ENCODE peak calls at places on chromosomes 7 and 10, in four cellular contexts. J, G, S and F are unnamed samples.

GRCh38 chr7:82841828-82842227 is 320.9 kb downstream of the PCLO start:
- DNase-seq in J (no peak), G (no peak), S (no peak), F (no peak)

GRCh38 chr10:131641231-131641630 is 259.6 kb upstream of the PPP2R2D start:
- DNase-seq in J (no peak), G (no peak), S (no peak), F (peak)

GRCh38 chr7:102103027-102103372 is 183.7 kb upstream of the SH2B2 start:
- DNase-seq in J (no peak), G (no peak), S (no peak), F (no peak)

GRCh38 chr10:97498841-97499560 is at the start of gene UBTD1:
- DNase-seq in J (peak), G (peak), S (peak), F (peak)

GRCh38 chr10:9302142-9302746 is 1247.8 kb downstream of the GATA3 start:
- DNase-seq in J (peak), G (peak), S (peak), F (peak)

GRCh38 chr7:48109848-48110663 is 21.0 kb downstream of the UPP1 start:
- DNase-seq in J (peak), G (peak), S (peak), F (peak)

GRCh38 chr7:81416648-81417047 is 353.2 kb downstream of the HGF start:
- DNase-seq in J (no peak), G (no peak), S (no peak), F (no peak)

GRCh38 chr7:121061826-121062582 is 73.5 kb downstream of the CPED1 start:
- DNase-seq in J (no peak), G (no peak), S (no peak), F (no peak)

GRCh38 chr7:28754027-28754426 is 204.1 kb downstream of the TRIL start:
- DNase-seq in J (peak), G (no peak), S (no peak), F (no peak)

GRCh38 chr10:32093650-32094049 is 37.4 kb upstream of the KIF5B start:
- DNase-seq in J (no peak), G (no peak), S (no peak), F (no peak)

GRCh38 chr10:79322616-79323566 is 24.4 kb upstream of the PPIF start:
- DNase-seq in J (peak), G (no peak), S (no peak), F (no peak)

GRCh38 chr10:124595143-124595883 is 133.7 kb downstream of the LHPP start:
- DNase-seq in J (no peak), G (no peak), S (no peak), F (no peak)
- TF ChIP-seq BHLHE40 in J (no peak), G (no peak), S (no peak), F (no peak)

GRCh38 chr10:89845541-89846275 is 144.3 kb downstream of the KIF20B start:
- DNase-seq in J (peak), G (no peak), S (no peak), F (no peak)
- TF ChIP-seq MAZ in J (no peak), G (no peak), S (no peak), F (no peak)

GRCh38 chr7:128906766-128907559 is 3.5 kb downstream of the KCP start:
- DNase-seq in J (no peak), G (no peak), S (no peak), F (no peak)

GRCh38 chr7:128906001-128906765 is 4.3 kb downstream of the KCP start:
- DNase-seq in J (no peak), G (no peak), S (no peak), F (no peak)

GRCh38 chr7:128903621-128904361 is 6.7 kb downstream of the KCP start:
- DNase-seq in J (no peak), G (no peak), S (no peak), F (no peak)

GRCh38 chr7:128902761-128903585 is 7.5 kb downstream of the KCP start:
- DNase-seq in J (peak), G (no peak), S (no peak), F (no peak)

DNA sequence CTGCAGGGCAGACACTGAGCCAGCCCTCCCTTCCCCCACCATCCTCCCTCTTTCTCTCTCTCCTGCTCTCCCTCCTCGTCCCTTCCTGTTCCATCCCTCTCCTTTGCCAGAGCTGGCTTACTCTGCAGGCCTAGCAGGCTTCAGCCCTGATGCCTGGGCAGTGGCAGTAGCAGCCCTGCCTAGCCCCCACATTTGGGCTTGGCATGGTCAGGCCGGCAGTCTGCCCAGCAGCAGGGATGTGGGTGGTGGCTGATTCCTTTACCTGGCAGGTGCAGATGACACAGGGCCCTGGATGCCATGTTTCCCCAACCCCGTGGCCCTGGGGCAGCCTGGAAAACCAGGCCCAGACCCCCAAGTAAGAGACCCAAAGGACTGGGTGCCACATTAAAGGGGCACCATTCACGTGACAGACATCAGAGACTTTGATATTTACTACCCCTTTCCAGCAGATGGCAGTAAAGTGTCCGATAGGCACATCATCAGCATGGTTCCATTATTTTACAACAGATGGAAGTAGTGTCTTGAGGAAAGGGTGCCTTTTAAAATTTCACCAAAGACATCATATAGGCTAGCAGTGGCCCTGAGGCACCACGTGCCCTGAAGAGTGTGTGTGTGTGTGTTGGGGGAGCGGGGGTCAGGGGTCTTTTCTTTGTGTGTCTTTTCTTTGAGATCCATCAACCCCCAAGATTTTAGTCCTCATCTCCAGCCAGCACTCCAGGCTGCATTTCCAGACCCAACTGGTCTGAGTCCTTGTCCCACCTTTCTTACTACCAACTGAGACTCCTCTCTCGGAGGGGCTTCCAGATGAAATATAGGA is 5.9 kb downstream of the KCP start:
- DNase-seq in J (peak), G (peak), S (peak), F (peak)
- TF ChIP-seq BHLHE40 in J (peak), G (no peak), S (peak), F (peak)

GRCh38 chr7:18685961-18686360 is 190.4 kb downstream of the HDAC9 start:
- DNase-seq in J (peak), G (no peak), S (no peak), F (no peak)

GRCh38 chr7:18684899-18685298 is 189.3 kb downstream of the HDAC9 start:
- DNase-seq in J (no peak), G (no peak), S (no peak), F (no peak)

GRCh38 chr7:18693826-18694225 is 198.3 kb downstream of the HDAC9 start:
- DNase-seq in J (no peak), G (no peak), S (no peak), F (no peak)

GRCh38 chr7:18693401-18693800 is 197.9 kb downstream of the HDAC9 start:
- DNase-seq in J (peak), G (peak), S (no peak), F (no peak)

GRCh38 chr7:18689535-18689934 is 194.0 kb downstream of the HDAC9 start:
- DNase-seq in J (no peak), G (no peak), S (no peak), F (no peak)
- TF ChIP-seq MAZ in J (no peak), G (no peak), S (no peak), F (no peak)

DNA sequence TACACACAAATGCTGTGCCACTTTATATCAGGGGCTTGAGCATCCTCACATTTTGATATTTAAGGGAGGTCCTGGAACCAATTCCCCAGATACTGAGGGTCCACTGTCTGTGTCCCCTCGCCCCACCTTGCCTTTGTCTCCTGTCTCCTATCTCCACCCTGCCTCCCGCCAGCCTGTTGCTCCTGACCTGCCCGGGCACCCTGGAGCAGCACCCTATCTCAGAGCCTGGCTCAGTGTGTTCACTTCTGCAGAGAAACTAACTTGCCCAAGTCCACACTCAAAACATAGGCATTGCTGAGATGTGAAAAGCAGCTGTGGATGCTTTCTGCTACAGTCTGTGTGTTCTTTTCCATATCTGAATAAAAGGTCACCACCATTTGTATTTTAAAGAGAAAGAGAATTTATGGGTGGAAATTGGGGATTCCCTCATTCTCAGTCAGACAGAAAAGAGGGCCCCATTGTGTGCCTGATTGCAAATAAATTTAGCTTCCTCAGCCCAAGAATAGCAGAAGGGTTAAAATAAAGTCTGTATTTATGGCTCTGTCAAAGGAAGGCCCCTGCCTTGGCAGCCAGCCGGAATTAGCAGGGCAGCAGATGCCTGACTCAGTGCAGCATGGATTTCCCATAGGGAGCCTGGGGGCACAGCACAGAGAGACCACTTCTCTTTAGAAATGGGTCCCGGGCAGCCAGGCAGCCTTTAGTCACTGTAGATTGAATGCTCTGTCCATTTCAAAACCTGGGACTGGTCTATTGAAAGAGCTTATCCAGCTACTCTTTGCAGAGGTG is 161.3 kb downstream of the EGFR start:
- DNase-seq in J (no peak), G (no peak), S (no peak), F (no peak)
- TF ChIP-seq BHLHE40 in J (no peak), G (no peak), S (no peak), F (no peak)